ENCODE peak calls at places on chromosome 10, in seven cellular contexts. H, P, I, S, N, E and O are unnamed samples. For H3K9me3, the result is how much of the 10 kb centered on the place peaks cover.

GRCh38 chr10:113362645-113363091 is 190.2 kb upstream of the HABP2 start:
- DNase-seq in P (no peak), I (no peak), S (no peak), H (no peak), N (peak), E (no peak), O (no peak)

GRCh38 chr10:98388086-98388655 is 26.8 kb downstream of the PYROXD2 start:
- DNase-seq in P (no peak), I (no peak), S (no peak), E (no peak), N (peak), H (no peak), O (no peak)

GRCh38 chr10:75106242-75106641 is 5.2 kb upstream of the SAMD8 start:
- DNase-seq in H (no peak), E (no peak), P (no peak), N (no peak), S (no peak), I (no peak), O (no peak)

GRCh38 chr10:81081887-81082620 is 544.4 kb downstream of the SH2D4B start:
- DNase-seq in S (no peak), P (no peak), I (no peak), N (peak), H (no peak), E (no peak), O (no peak)

GRCh38 chr10:46550795-46551700 is 5.4 kb downstream of the GPRIN2 start:
- DNase-seq in N (no peak), I (no peak), E (no peak), P (no peak), S (peak), H (peak), O (peak)

GRCh38 chr10:35259769-35260397 is 76.4 kb upstream of the CCNY start:
- DNase-seq in P (peak), I (no peak), H (no peak), N (peak), S (no peak), E (peak), O (no peak)

GRCh38 chr10:123119081-123119480 is 16.7 kb upstream of the HMX3 start:
- DNase-seq in P (no peak), E (no peak), I (peak), N (peak), H (no peak), S (no peak), O (no peak)

GRCh38 chr10:106338486-106338885 is 826.0 kb downstream of the SORCS1 start:
- DNase-seq in I (no peak), S (no peak), E (no peak), P (no peak), N (no peak), H (no peak), O (no peak)

GRCh38 chr10:12650122-12650521 is 300.8 kb downstream of the CAMK1D start:
- DNase-seq in H (no peak), E (no peak), P (no peak), I (no peak), N (no peak), S (no peak), O (no peak)

GRCh38 chr10:88544140-88544870 is 38.8 kb downstream of the RNLS start:
- DNase-seq in H (no peak), I (no peak), E (no peak), P (no peak), N (no peak), S (no peak), O (no peak)

GRCh38 chr10:118447478-118447877 is 105.4 kb upstream of the FAM204A start:
- DNase-seq in P (peak), E (no peak), H (no peak), I (no peak), S (no peak), N (peak), O (no peak)

GRCh38 chr10:114131094-114131493 is 42.9 kb downstream of the CCDC186 start:
- DNase-seq in H (no peak), I (no peak), S (no peak), P (no peak), E (no peak), N (no peak), O (no peak)

GRCh38 chr10:21675157-21675796 is 141.2 kb downstream of the MLLT10 start:
- DNase-seq in N (peak), S (no peak), I (peak), E (peak), H (peak), P (peak), O (no peak)

GRCh38 chr10:61731638-61732037 is 68.9 kb downstream of the CABCOCO1 start:
- DNase-seq in H (no peak), E (no peak), N (no peak), I (no peak), P (no peak), S (no peak), O (no peak)

GRCh38 chr10:102280397-102281015 is 35.2 kb downstream of the GBF1 start:
- DNase-seq in H (no peak), I (peak), N (peak), P (peak), E (no peak), S (no peak), O (no peak)

GRCh38 chr10:132257271-132257670 is 50.5 kb downstream of the STK32C start:
- DNase-seq in I (no peak), H (no peak), S (no peak), E (no peak), P (peak), N (no peak), O (no peak)

GRCh38 chr10:109966961-109967738 is 40.6 kb upstream of the ADD3 start:
- DNase-seq in P (peak), I (no peak), E (peak), H (no peak), N (peak), S (no peak), O (no peak)

GRCh38 chr10:75035975-75036708 is 75.3 kb upstream of the SAMD8 start:
- DNase-seq in I (no peak), N (no peak), E (no peak), S (no peak), P (peak), H (no peak), O (no peak)

GRCh38 chr10:14173391-14173705 is 157.4 kb downstream of the FRMD4A start:
- DNase-seq in P (peak), H (no peak), N (no peak), E (no peak), S (no peak), I (no peak), O (no peak)

GRCh38 chr10:97188234-97188847 is 2.6 kb upstream of the SLIT1 start:
- DNase-seq in N (peak), I (no peak), P (no peak), E (no peak), H (no peak), S (no peak), O (no peak)

GRCh38 chr10:30538086-30538485 is 91.5 kb downstream of the LYZL2 start:
- DNase-seq in N (peak), E (no peak), S (no peak), I (no peak), H (no peak), P (peak), O (no peak)

GRCh38 chr10:98361131-98361633 is 53.8 kb downstream of the PYROXD2 start:
- DNase-seq in S (peak), H (no peak), E (peak), N (peak), P (peak), I (peak), O (no peak)

GRCh38 chr10:34815174-34816066 is at the start of gene PARD3:
- DNase-seq in H (no peak), S (no peak), N (peak), P (peak), I (peak), E (peak), O (no peak)

GRCh38 chr10:29611796-29612381 is 22.9 kb downstream of the SVIL start:
- DNase-seq in E (no peak), P (no peak), I (no peak), N (no peak), S (no peak), H (no peak), O (no peak)

GRCh38 chr10:14356921-14357320 is 26.2 kb upstream of the FRMD4A start:
- DNase-seq in N (peak), H (no peak), I (no peak), S (no peak), P (peak), E (no peak), O (no peak)

GRCh38 chr10:71344154-71344915 is 25.3 kb downstream of the SLC29A3 start:
- DNase-seq in P (no peak), I (no peak), S (no peak), H (no peak), E (no peak), N (peak), O (no peak)

GRCh38 chr10:52443419-52444388 is 129.6 kb downstream of the DKK1 start:
- DNase-seq in I (no peak), S (no peak), P (peak), H (no peak), E (no peak), N (no peak), O (no peak)

GRCh38 chr10:1366277-1366676 is 310.1 kb downstream of the WDR37 start:
- DNase-seq in N (no peak), H (no peak), I (no peak), P (no peak), S (no peak), E (no peak), O (no peak)

GRCh38 chr10:92790449-92790848 is 57.9 kb upstream of the EXOC6 start:
- DNase-seq in H (no peak), P (no peak), N (no peak), S (no peak), E (no peak), I (no peak), O (no peak)

GRCh38 chr10:24762966-24763623 is 39.4 kb upstream of the ARHGAP21 start:
- DNase-seq in E (no peak), H (no peak), I (peak), N (peak), S (no peak), P (peak), O (no peak)

GRCh38 chr10:38054361-38054797 is 39.8 kb upstream of the ZNF37A start:
- DNase-seq in S (no peak), H (no peak), I (no peak), E (peak), P (peak), N (no peak), O (no peak)
- H3K9me3 ChIP-seq in S (half or more), H (under half), I (under half), E (half or more), P (under half), N (under half), O (half or more)

GRCh38 chr10:129505500-129506075 is 38.5 kb downstream of the MGMT start:
- DNase-seq in E (no peak), H (no peak), S (no peak), I (no peak), N (peak), P (no peak), O (no peak)

GRCh38 chr10:129506101-129506797 is 39.2 kb downstream of the MGMT start:
- DNase-seq in E (no peak), S (no peak), H (no peak), I (no peak), P (no peak), N (no peak), O (no peak)

GRCh38 chr10:129509155-129509554 is 42.1 kb downstream of the MGMT start:
- DNase-seq in P (no peak), I (no peak), S (no peak), H (no peak), N (no peak), E (no peak), O (no peak)

GRCh38 chr10:129509835-129510234 is 42.8 kb downstream of the MGMT start:
- DNase-seq in N (no peak), E (no peak), P (no peak), I (no peak), S (no peak), H (no peak), O (no peak)

DNA sequence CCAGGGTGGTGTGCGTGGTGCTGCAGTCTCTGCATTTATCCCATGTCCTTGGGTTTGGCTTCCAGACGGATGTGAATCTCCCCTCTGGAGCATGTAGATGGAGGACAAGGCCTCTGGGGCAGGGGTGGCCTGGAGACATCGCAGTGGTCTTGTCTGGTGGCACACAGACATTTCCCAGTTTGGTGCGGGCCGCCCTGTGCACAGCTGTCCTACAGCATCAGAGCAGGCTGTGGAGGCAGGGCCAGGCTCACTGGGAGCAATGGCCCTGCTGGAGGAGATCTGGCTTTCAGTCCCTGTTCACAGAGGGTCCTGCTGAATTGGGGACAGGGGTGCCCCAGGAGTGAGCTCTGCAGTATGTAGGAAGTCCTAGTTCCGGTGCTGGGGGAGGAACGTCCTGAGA is 40.2 kb downstream of the MGMT start:
- DNase-seq in P (no peak), N (no peak), S (no peak), H (no peak), E (no peak), I (no peak), O (no peak)
- H3K9me3 ChIP-seq in P (under half), N (under half), S (under half), H (under half), E (under half), I (under half), O (under half)

GRCh38 chr10:23538968-23539367 is 100.1 kb downstream of the OTUD1 start:
- DNase-seq in N (no peak), I (no peak), P (no peak), H (no peak), E (peak), S (no peak), O (no peak)

GRCh38 chr10:23540401-23540800 is 101.5 kb downstream of the OTUD1 start:
- DNase-seq in H (no peak), P (no peak), I (no peak), S (no peak), N (no peak), E (peak), O (no peak)

GRCh38 chr10:23543696-23544095 is 104.8 kb downstream of the OTUD1 start:
- DNase-seq in I (no peak), S (no peak), E (no peak), P (no peak), N (no peak), H (no peak), O (no peak)
- H3K9me3 ChIP-seq in I (under half), S (under half), E (under half), P (under half), N (under half), H (under half), O (under half)

GRCh38 chr10:64463406-64463805 is 942.2 kb downstream of the REEP3 start:
- DNase-seq in P (no peak), I (no peak), N (no peak), H (no peak), S (no peak), E (no peak), O (no peak)
- H3K9me3 ChIP-seq in P (under half), I (under half), N (under half), H (under half), S (under half), E (under half), O (under half)

GRCh38 chr10:85036661-85037060 is 708.3 kb downstream of the CCSER2 start:
- DNase-seq in I (no peak), E (no peak), H (no peak), S (no peak), P (no peak), N (no peak), O (no peak)

DNA sequence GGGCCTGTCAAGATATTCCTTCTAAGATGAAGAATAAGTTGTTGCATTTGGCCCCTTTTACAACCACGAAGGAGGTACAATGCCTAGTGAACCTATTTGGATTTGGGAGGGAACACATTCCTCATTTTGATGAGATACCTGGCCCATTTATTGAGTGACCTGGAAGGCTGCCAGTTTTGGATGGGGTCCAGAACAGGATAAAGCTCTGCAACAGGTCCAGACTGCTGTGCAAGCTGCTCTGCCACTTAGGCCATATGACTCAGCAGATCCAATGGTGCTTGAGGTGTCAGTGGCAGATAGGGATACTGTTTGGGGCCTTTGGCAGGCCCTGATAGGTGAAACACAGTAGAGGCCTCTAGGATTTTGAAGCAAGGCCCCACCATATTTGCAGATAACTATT is 704.6 kb downstream of the CCSER2 start:
- DNase-seq in E (no peak), N (no peak), S (no peak), I (no peak), H (no peak), P (no peak), O (no peak)
- H3K9me3 ChIP-seq in E (under half), N (under half), S (under half), I (under half), H (under half), P (under half), O (under half)

DNA sequence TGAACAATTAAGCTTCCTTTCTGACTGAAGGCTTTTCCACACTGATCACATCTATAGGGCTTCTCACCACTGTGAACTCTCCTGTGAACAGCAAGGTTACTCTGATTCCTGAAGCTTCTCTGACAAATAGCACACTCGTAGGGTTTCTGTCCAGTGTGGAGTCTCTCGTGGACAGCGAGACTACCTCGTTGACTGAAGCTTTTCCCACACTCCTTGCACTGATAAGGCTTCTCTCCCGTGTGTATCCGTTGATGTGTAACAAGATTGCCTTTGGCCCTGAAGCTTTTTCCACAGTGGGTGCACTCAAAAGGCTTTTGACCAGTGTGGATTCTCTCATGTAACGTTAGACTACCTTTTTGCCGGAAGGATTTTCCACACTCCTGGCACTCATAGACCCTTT is 4.4 kb downstream of the ZNF32 start:
- DNase-seq in E (no peak), P (peak), I (no peak), S (no peak), N (no peak), H (no peak), O (no peak)
- H3K9me3 ChIP-seq in E (half or more), P (under half), I (under half), S (half or more), N (under half), H (half or more), O (under half)

DNA sequence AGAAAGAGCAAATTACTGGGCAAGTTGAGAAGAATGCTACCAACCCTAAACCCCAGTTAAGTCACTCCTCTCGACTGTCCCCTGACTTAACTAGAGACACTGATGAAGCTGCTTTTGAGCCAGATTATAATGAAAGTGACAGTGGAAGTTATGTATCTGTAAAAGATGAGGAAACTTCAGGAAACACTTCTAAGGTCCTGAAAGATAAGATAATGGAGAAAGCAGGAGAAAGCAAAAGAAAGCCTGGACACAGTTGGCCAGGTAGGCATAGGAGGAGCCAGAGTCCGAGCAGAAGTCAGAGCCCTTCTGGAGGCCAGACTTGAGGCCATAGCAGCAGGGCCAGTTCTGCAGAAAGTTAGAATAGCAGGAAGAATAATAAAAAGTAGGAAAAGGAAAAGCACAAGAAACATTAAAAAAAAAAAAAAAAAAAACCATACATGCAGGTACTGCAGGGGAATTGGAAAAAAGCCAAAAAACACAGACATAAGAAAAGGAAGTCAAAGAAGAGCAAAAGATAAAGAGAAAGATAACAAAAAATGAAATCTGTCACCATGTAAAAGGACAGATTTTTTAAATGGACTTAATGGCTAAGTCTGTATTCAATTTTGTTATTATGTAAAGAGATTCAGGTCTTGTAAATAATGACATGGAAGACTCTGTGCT is 101.0 kb upstream of the KCNMA1 start:
- DNase-seq in I (no peak), P (no peak), H (no peak), S (no peak), E (no peak), N (no peak), O (no peak)
- H3K9me3 ChIP-seq in I (under half), P (under half), H (under half), S (under half), E (under half), N (under half), O (under half)